ENCODE peak calls at places on chromosome 20, in ten cellular contexts. One of them, this sample, is unnamed.

GRCh38 chr20:50558483-50558925 is 48.3 kb downstream of the PTPN1 start:
- DNase-seq in GM23248: peak; percentile 93
- DNase-seq in hypothalamus: no peak
- DNase-seq in amygdala: no peak
- DNase-seq in tibial artery: no peak
- DNase-seq in cortex of kidney: no peak
- DNase-seq in T-helper 17 cell: no peak
- DNase-seq in activated CD4-positive, alpha-beta T cell treated with anti-CD3 and anti-CD28 coated beads, Interleukin-2, amount 50 U/mL, for 1 hour: no peak
- DNase-seq in cardiac muscle cell: peak; percentile 75
- DNase-seq in activated T-helper 9 cell treated with anti-CD3 and anti-CD28 coated beads, Interleukin-2, amount 50 U/mL, for 16 hours: no peak
- DNase-seq in this sample: no peak

GRCh38 chr20:32605167-32605656 is 20.1 kb upstream of the NOL4L start:
- DNase-seq in GM23248: peak; percentile 36
- DNase-seq in hypothalamus: peak; percentile 21
- DNase-seq in amygdala: peak; percentile 21
- DNase-seq in tibial artery: peak; percentile 55
- DNase-seq in cortex of kidney: no peak
- DNase-seq in T-helper 17 cell: no peak
- DNase-seq in activated CD4-positive, alpha-beta T cell treated with anti-CD3 and anti-CD28 coated beads, Interleukin-2, amount 50 U/mL, for 1 hour: no peak
- DNase-seq in cardiac muscle cell: peak; percentile 22
- DNase-seq in activated T-helper 9 cell treated with anti-CD3 and anti-CD28 coated beads, Interleukin-2, amount 50 U/mL, for 16 hours: no peak
- DNase-seq in this sample: no peak

GRCh38 chr20:309306-309840 is 12.0 kb downstream of the ZCCHC3 start:
- DNase-seq in GM23248: peak; percentile 57
- DNase-seq in hypothalamus: no peak
- DNase-seq in amygdala: no peak
- DNase-seq in tibial artery: no peak
- DNase-seq in cortex of kidney: no peak
- DNase-seq in T-helper 17 cell: no peak
- DNase-seq in activated CD4-positive, alpha-beta T cell treated with anti-CD3 and anti-CD28 coated beads, Interleukin-2, amount 50 U/mL, for 1 hour: no peak
- DNase-seq in cardiac muscle cell: peak; percentile 53
- DNase-seq in activated T-helper 9 cell treated with anti-CD3 and anti-CD28 coated beads, Interleukin-2, amount 50 U/mL, for 16 hours: no peak
- DNase-seq in this sample: no peak

GRCh38 chr20:61776491-61776890 is 289.2 kb downstream of the TAF4 start:
- DNase-seq in GM23248: no peak
- DNase-seq in hypothalamus: no peak
- DNase-seq in amygdala: no peak
- DNase-seq in tibial artery: no peak
- DNase-seq in cortex of kidney: no peak
- DNase-seq in T-helper 17 cell: no peak
- DNase-seq in activated CD4-positive, alpha-beta T cell treated with anti-CD3 and anti-CD28 coated beads, Interleukin-2, amount 50 U/mL, for 1 hour: no peak
- DNase-seq in cardiac muscle cell: no peak
- DNase-seq in activated T-helper 9 cell treated with anti-CD3 and anti-CD28 coated beads, Interleukin-2, amount 50 U/mL, for 16 hours: no peak
- DNase-seq in this sample: no peak

GRCh38 chr20:49028684-49029083 is 17.4 kb upstream of the CSE1L start:
- DNase-seq in GM23248: peak; percentile 79
- DNase-seq in hypothalamus: no peak
- DNase-seq in amygdala: no peak
- DNase-seq in tibial artery: no peak
- DNase-seq in cortex of kidney: no peak
- DNase-seq in T-helper 17 cell: no peak
- DNase-seq in activated CD4-positive, alpha-beta T cell treated with anti-CD3 and anti-CD28 coated beads, Interleukin-2, amount 50 U/mL, for 1 hour: no peak
- DNase-seq in cardiac muscle cell: peak; percentile 46
- DNase-seq in activated T-helper 9 cell treated with anti-CD3 and anti-CD28 coated beads, Interleukin-2, amount 50 U/mL, for 16 hours: no peak
- DNase-seq in this sample: no peak

GRCh38 chr20:3781153-3781910 is at the start of gene SPEF1:
- DNase-seq in GM23248: peak; percentile 96
- DNase-seq in hypothalamus: peak; percentile 80
- DNase-seq in amygdala: peak; percentile 44
- DNase-seq in tibial artery: peak; percentile 83
- DNase-seq in cortex of kidney: no peak
- DNase-seq in T-helper 17 cell: no peak
- DNase-seq in activated CD4-positive, alpha-beta T cell treated with anti-CD3 and anti-CD28 coated beads, Interleukin-2, amount 50 U/mL, for 1 hour: peak; percentile 24
- DNase-seq in cardiac muscle cell: peak; percentile 94
- DNase-seq in activated T-helper 9 cell treated with anti-CD3 and anti-CD28 coated beads, Interleukin-2, amount 50 U/mL, for 16 hours: no peak
- DNase-seq in this sample: peak; percentile 67

GRCh38 chr20:44839481-44839880 is 29.1 kb upstream of the RIMS4 start:
- DNase-seq in GM23248: no peak
- DNase-seq in hypothalamus: no peak
- DNase-seq in amygdala: no peak
- DNase-seq in tibial artery: no peak
- DNase-seq in cortex of kidney: no peak
- DNase-seq in T-helper 17 cell: no peak
- DNase-seq in activated CD4-positive, alpha-beta T cell treated with anti-CD3 and anti-CD28 coated beads, Interleukin-2, amount 50 U/mL, for 1 hour: no peak
- DNase-seq in cardiac muscle cell: no peak
- DNase-seq in activated T-helper 9 cell treated with anti-CD3 and anti-CD28 coated beads, Interleukin-2, amount 50 U/mL, for 16 hours: no peak
- DNase-seq in this sample: no peak

GRCh38 chr20:40431611-40432010 is 257.4 kb downstream of the MAFB start:
- DNase-seq in GM23248: peak; percentile 50
- DNase-seq in hypothalamus: no peak
- DNase-seq in amygdala: no peak
- DNase-seq in tibial artery: no peak
- DNase-seq in cortex of kidney: no peak
- DNase-seq in T-helper 17 cell: no peak
- DNase-seq in activated CD4-positive, alpha-beta T cell treated with anti-CD3 and anti-CD28 coated beads, Interleukin-2, amount 50 U/mL, for 1 hour: no peak
- DNase-seq in cardiac muscle cell: no peak
- DNase-seq in activated T-helper 9 cell treated with anti-CD3 and anti-CD28 coated beads, Interleukin-2, amount 50 U/mL, for 16 hours: no peak
- DNase-seq in this sample: no peak

GRCh38 chr20:43388267-43389081 is 69.2 kb upstream of the SRSF6 start:
- DNase-seq in GM23248: peak; percentile 96
- DNase-seq in hypothalamus: peak; percentile 1
- DNase-seq in amygdala: peak; percentile 29
- DNase-seq in tibial artery: peak; percentile 56
- DNase-seq in cortex of kidney: no peak
- DNase-seq in T-helper 17 cell: no peak
- DNase-seq in activated CD4-positive, alpha-beta T cell treated with anti-CD3 and anti-CD28 coated beads, Interleukin-2, amount 50 U/mL, for 1 hour: no peak
- DNase-seq in cardiac muscle cell: peak; percentile 89
- DNase-seq in activated T-helper 9 cell treated with anti-CD3 and anti-CD28 coated beads, Interleukin-2, amount 50 U/mL, for 16 hours: no peak
- DNase-seq in this sample: no peak

GRCh38 chr20:24497851-24498250 is 28.4 kb downstream of the SYNDIG1 start:
- DNase-seq in GM23248: no peak
- DNase-seq in hypothalamus: no peak
- DNase-seq in amygdala: no peak
- DNase-seq in tibial artery: no peak
- DNase-seq in cortex of kidney: no peak
- DNase-seq in T-helper 17 cell: no peak
- DNase-seq in activated CD4-positive, alpha-beta T cell treated with anti-CD3 and anti-CD28 coated beads, Interleukin-2, amount 50 U/mL, for 1 hour: no peak
- DNase-seq in cardiac muscle cell: no peak
- DNase-seq in activated T-helper 9 cell treated with anti-CD3 and anti-CD28 coated beads, Interleukin-2, amount 50 U/mL, for 16 hours: no peak
- DNase-seq in this sample: no peak

GRCh38 chr20:22411568-22412450 is 172.6 kb downstream of the FOXA2 start:
- DNase-seq in GM23248: peak; percentile 72
- DNase-seq in hypothalamus: no peak
- DNase-seq in amygdala: no peak
- DNase-seq in tibial artery: peak; percentile 45
- DNase-seq in cortex of kidney: no peak
- DNase-seq in T-helper 17 cell: no peak
- DNase-seq in activated CD4-positive, alpha-beta T cell treated with anti-CD3 and anti-CD28 coated beads, Interleukin-2, amount 50 U/mL, for 1 hour: no peak
- DNase-seq in cardiac muscle cell: peak; percentile 97
- DNase-seq in activated T-helper 9 cell treated with anti-CD3 and anti-CD28 coated beads, Interleukin-2, amount 50 U/mL, for 16 hours: no peak
- DNase-seq in this sample: no peak

GRCh38 chr20:37123441-37123840 is 27.6 kb upstream of the RBL1 start:
- DNase-seq in GM23248: no peak
- DNase-seq in hypothalamus: no peak
- DNase-seq in amygdala: no peak
- DNase-seq in tibial artery: no peak
- DNase-seq in cortex of kidney: no peak
- DNase-seq in T-helper 17 cell: no peak
- DNase-seq in activated CD4-positive, alpha-beta T cell treated with anti-CD3 and anti-CD28 coated beads, Interleukin-2, amount 50 U/mL, for 1 hour: no peak
- DNase-seq in cardiac muscle cell: no peak
- DNase-seq in activated T-helper 9 cell treated with anti-CD3 and anti-CD28 coated beads, Interleukin-2, amount 50 U/mL, for 16 hours: no peak
- DNase-seq in this sample: no peak

GRCh38 chr20:57618091-57618765 is 2.0 kb downstream of the ZBP1 start:
- DNase-seq in GM23248: peak; percentile 37
- DNase-seq in hypothalamus: no peak
- DNase-seq in amygdala: no peak
- DNase-seq in tibial artery: no peak
- DNase-seq in cortex of kidney: no peak
- DNase-seq in T-helper 17 cell: no peak
- DNase-seq in activated CD4-positive, alpha-beta T cell treated with anti-CD3 and anti-CD28 coated beads, Interleukin-2, amount 50 U/mL, for 1 hour: no peak
- DNase-seq in cardiac muscle cell: no peak
- DNase-seq in activated T-helper 9 cell treated with anti-CD3 and anti-CD28 coated beads, Interleukin-2, amount 50 U/mL, for 16 hours: peak; percentile 28
- DNase-seq in this sample: no peak

GRCh38 chr20:11389188-11389587 is 528.5 kb upstream of the BTBD3 start:
- DNase-seq in GM23248: peak; percentile 56
- DNase-seq in hypothalamus: no peak
- DNase-seq in amygdala: no peak
- DNase-seq in tibial artery: no peak
- DNase-seq in cortex of kidney: no peak
- DNase-seq in T-helper 17 cell: no peak
- DNase-seq in activated CD4-positive, alpha-beta T cell treated with anti-CD3 and anti-CD28 coated beads, Interleukin-2, amount 50 U/mL, for 1 hour: no peak
- DNase-seq in cardiac muscle cell: no peak
- DNase-seq in activated T-helper 9 cell treated with anti-CD3 and anti-CD28 coated beads, Interleukin-2, amount 50 U/mL, for 16 hours: no peak
- DNase-seq in this sample: no peak

GRCh38 chr20:23510000-23510590 is 19.2 kb downstream of the CST8 start:
- DNase-seq in GM23248: no peak
- DNase-seq in hypothalamus: no peak
- DNase-seq in amygdala: no peak
- DNase-seq in tibial artery: no peak
- DNase-seq in cortex of kidney: no peak
- DNase-seq in T-helper 17 cell: no peak
- DNase-seq in activated CD4-positive, alpha-beta T cell treated with anti-CD3 and anti-CD28 coated beads, Interleukin-2, amount 50 U/mL, for 1 hour: no peak
- DNase-seq in cardiac muscle cell: no peak
- DNase-seq in activated T-helper 9 cell treated with anti-CD3 and anti-CD28 coated beads, Interleukin-2, amount 50 U/mL, for 16 hours: no peak
- DNase-seq in this sample: no peak

GRCh38 chr20:37279820-37280219 is 9.6 kb upstream of the MANBAL start:
- DNase-seq in GM23248: no peak
- DNase-seq in hypothalamus: no peak
- DNase-seq in amygdala: no peak
- DNase-seq in tibial artery: no peak
- DNase-seq in cortex of kidney: no peak
- DNase-seq in T-helper 17 cell: no peak
- DNase-seq in activated CD4-positive, alpha-beta T cell treated with anti-CD3 and anti-CD28 coated beads, Interleukin-2, amount 50 U/mL, for 1 hour: no peak
- DNase-seq in cardiac muscle cell: no peak
- DNase-seq in activated T-helper 9 cell treated with anti-CD3 and anti-CD28 coated beads, Interleukin-2, amount 50 U/mL, for 16 hours: no peak
- DNase-seq in this sample: no peak

GRCh38 chr20:62141397-62142251 is 1.6 kb downstream of the PSMA7 start:
- DNase-seq in GM23248: peak; percentile 71
- DNase-seq in hypothalamus: no peak
- DNase-seq in amygdala: no peak
- DNase-seq in tibial artery: no peak
- DNase-seq in cortex of kidney: no peak
- DNase-seq in T-helper 17 cell: no peak
- DNase-seq in activated CD4-positive, alpha-beta T cell treated with anti-CD3 and anti-CD28 coated beads, Interleukin-2, amount 50 U/mL, for 1 hour: no peak
- DNase-seq in cardiac muscle cell: peak; percentile 34
- DNase-seq in activated T-helper 9 cell treated with anti-CD3 and anti-CD28 coated beads, Interleukin-2, amount 50 U/mL, for 16 hours: no peak
- DNase-seq in this sample: no peak

GRCh38 chr20:63102720-63103375 is 96.1 kb upstream of the BHLHE23 start:
- DNase-seq in GM23248: peak; percentile 69
- DNase-seq in hypothalamus: peak; percentile 18
- DNase-seq in amygdala: peak; percentile 42
- DNase-seq in tibial artery: no peak
- DNase-seq in cortex of kidney: no peak
- DNase-seq in T-helper 17 cell: peak; percentile 48
- DNase-seq in activated CD4-positive, alpha-beta T cell treated with anti-CD3 and anti-CD28 coated beads, Interleukin-2, amount 50 U/mL, for 1 hour: peak; percentile 70
- DNase-seq in cardiac muscle cell: peak; percentile 62
- DNase-seq in activated T-helper 9 cell treated with anti-CD3 and anti-CD28 coated beads, Interleukin-2, amount 50 U/mL, for 16 hours: peak; percentile 58
- DNase-seq in this sample: no peak

GRCh38 chr20:3400260-3401155 is 7.0 kb downstream of the DNAAF9 start:
- DNase-seq in GM23248: no peak
- DNase-seq in hypothalamus: no peak
- DNase-seq in amygdala: no peak
- DNase-seq in tibial artery: no peak
- DNase-seq in cortex of kidney: no peak
- DNase-seq in T-helper 17 cell: no peak
- DNase-seq in activated CD4-positive, alpha-beta T cell treated with anti-CD3 and anti-CD28 coated beads, Interleukin-2, amount 50 U/mL, for 1 hour: no peak
- DNase-seq in cardiac muscle cell: no peak
- DNase-seq in activated T-helper 9 cell treated with anti-CD3 and anti-CD28 coated beads, Interleukin-2, amount 50 U/mL, for 16 hours: no peak
- DNase-seq in this sample: no peak

GRCh38 chr20:56430957-56431356 is 18.9 kb downstream of the CASS4 start:
- DNase-seq in GM23248: no peak
- DNase-seq in hypothalamus: no peak
- DNase-seq in amygdala: no peak
- DNase-seq in tibial artery: no peak
- DNase-seq in cortex of kidney: no peak
- DNase-seq in T-helper 17 cell: no peak
- DNase-seq in activated CD4-positive, alpha-beta T cell treated with anti-CD3 and anti-CD28 coated beads, Interleukin-2, amount 50 U/mL, for 1 hour: no peak
- DNase-seq in cardiac muscle cell: no peak
- DNase-seq in activated T-helper 9 cell treated with anti-CD3 and anti-CD28 coated beads, Interleukin-2, amount 50 U/mL, for 16 hours: no peak
- DNase-seq in this sample: no peak

GRCh38 chr20:12570371-12570770 is 438.4 kb upstream of the SPTLC3 start:
- DNase-seq in GM23248: no peak
- DNase-seq in hypothalamus: no peak
- DNase-seq in amygdala: no peak
- DNase-seq in tibial artery: no peak
- DNase-seq in cortex of kidney: no peak
- DNase-seq in T-helper 17 cell: no peak
- DNase-seq in activated CD4-positive, alpha-beta T cell treated with anti-CD3 and anti-CD28 coated beads, Interleukin-2, amount 50 U/mL, for 1 hour: no peak
- DNase-seq in cardiac muscle cell: peak; percentile 20
- DNase-seq in activated T-helper 9 cell treated with anti-CD3 and anti-CD28 coated beads, Interleukin-2, amount 50 U/mL, for 16 hours: no peak
- DNase-seq in this sample: peak; percentile 26

GRCh38 chr20:59525500-59526241 is 78.7 kb upstream of the PHACTR3 start:
- DNase-seq in GM23248: peak; percentile 69
- DNase-seq in hypothalamus: peak; percentile 59
- DNase-seq in amygdala: peak; percentile 72
- DNase-seq in tibial artery: no peak
- DNase-seq in cortex of kidney: no peak
- DNase-seq in T-helper 17 cell: no peak
- DNase-seq in activated CD4-positive, alpha-beta T cell treated with anti-CD3 and anti-CD28 coated beads, Interleukin-2, amount 50 U/mL, for 1 hour: peak; percentile 20
- DNase-seq in cardiac muscle cell: peak; percentile 61
- DNase-seq in activated T-helper 9 cell treated with anti-CD3 and anti-CD28 coated beads, Interleukin-2, amount 50 U/mL, for 16 hours: no peak
- DNase-seq in this sample: peak; percentile 87

GRCh38 chr20:3843490-3843889 is 3.1 kb upstream of the MAVS start:
- DNase-seq in GM23248: peak; percentile 75
- DNase-seq in hypothalamus: no peak
- DNase-seq in amygdala: no peak
- DNase-seq in tibial artery: no peak
- DNase-seq in cortex of kidney: no peak
- DNase-seq in T-helper 17 cell: no peak
- DNase-seq in activated CD4-positive, alpha-beta T cell treated with anti-CD3 and anti-CD28 coated beads, Interleukin-2, amount 50 U/mL, for 1 hour: no peak
- DNase-seq in cardiac muscle cell: peak; percentile 59
- DNase-seq in activated T-helper 9 cell treated with anti-CD3 and anti-CD28 coated beads, Interleukin-2, amount 50 U/mL, for 16 hours: no peak
- DNase-seq in this sample: no peak